ENCODE peak calls at places on chromosomes 4 and X, in six cellular contexts. One of them, this sample, is unnamed.

GRCh38 chr4:150990993-150991392 is 24.1 kb downstream of the LRBA start:
- DNase-seq in mammary epithelial cell: no peak
- DNase-seq in WERI-Rb-1: no peak
- DNase-seq in lung: no peak
- DNase-seq in cardiac fibroblast: no peak
- DNase-seq in AG10803: no peak
- DNase-seq in this sample: no peak

GRCh38 chr4:18100657-18101056 is 79.1 kb upstream of the LCORL start:
- DNase-seq in mammary epithelial cell: no peak
- DNase-seq in WERI-Rb-1: no peak
- DNase-seq in lung: no peak
- DNase-seq in cardiac fibroblast: no peak
- DNase-seq in AG10803: no peak
- DNase-seq in this sample: no peak

GRCh38 chr4:33150139-33150538 is 2430.0 kb downstream of the PCDH7 start:
- DNase-seq in mammary epithelial cell: no peak
- DNase-seq in WERI-Rb-1: no peak
- DNase-seq in lung: no peak
- DNase-seq in cardiac fibroblast: no peak
- DNase-seq in AG10803: no peak
- DNase-seq in this sample: no peak

GRCh38 chr4:163404570-163404969 is 60.9 kb downstream of the NPY5R start:
- DNase-seq in mammary epithelial cell: no peak
- DNase-seq in WERI-Rb-1: no peak
- DNase-seq in lung: no peak
- DNase-seq in cardiac fibroblast: peak
- DNase-seq in AG10803: no peak
- DNase-seq in this sample: no peak

GRCh38 chr4:52894408-52894807 is 32.3 kb downstream of the RASL11B start:
- DNase-seq in mammary epithelial cell: no peak
- DNase-seq in WERI-Rb-1: no peak
- DNase-seq in lung: no peak
- DNase-seq in cardiac fibroblast: no peak
- DNase-seq in AG10803: peak
- DNase-seq in this sample: peak

GRCh38 chrX:20477836-20478532 is 211.3 kb upstream of the RPS6KA3 start:
- DNase-seq in mammary epithelial cell: no peak
- DNase-seq in WERI-Rb-1: no peak
- DNase-seq in lung: no peak
- DNase-seq in cardiac fibroblast: no peak
- DNase-seq in AG10803: no peak
- DNase-seq in this sample: no peak

GRCh38 chr4:147034372-147034771 is 88.7 kb upstream of the TTC29 start:
- DNase-seq in mammary epithelial cell: no peak
- DNase-seq in WERI-Rb-1: no peak
- DNase-seq in lung: no peak
- DNase-seq in cardiac fibroblast: peak
- DNase-seq in AG10803: peak
- DNase-seq in this sample: peak

GRCh38 chrX:139091086-139091485 is 379.6 kb upstream of the FGF13 start:
- DNase-seq in mammary epithelial cell: no peak
- DNase-seq in WERI-Rb-1: no peak
- DNase-seq in lung: no peak
- DNase-seq in cardiac fibroblast: no peak
- DNase-seq in AG10803: peak
- DNase-seq in this sample: peak

GRCh38 chr4:126890994-126891393 is 741.8 kb upstream of the INTU start:
- DNase-seq in mammary epithelial cell: no peak
- DNase-seq in WERI-Rb-1: no peak
- DNase-seq in lung: no peak
- DNase-seq in cardiac fibroblast: no peak
- DNase-seq in AG10803: peak
- DNase-seq in this sample: peak

GRCh38 chr4:158810487-158811215 is 41.8 kb downstream of the FNIP2 start:
- DNase-seq in mammary epithelial cell: peak
- DNase-seq in WERI-Rb-1: peak
- DNase-seq in lung: peak
- DNase-seq in cardiac fibroblast: peak
- DNase-seq in AG10803: peak
- DNase-seq in this sample: peak

GRCh38 chr4:80454040-80454439 is 118.5 kb downstream of the CFAP299 start:
- DNase-seq in mammary epithelial cell: peak
- DNase-seq in WERI-Rb-1: no peak
- DNase-seq in lung: no peak
- DNase-seq in cardiac fibroblast: no peak
- DNase-seq in AG10803: peak
- DNase-seq in this sample: peak

GRCh38 chr4:168812806-168813205 is 197.2 kb downstream of the CBR4 start:
- DNase-seq in mammary epithelial cell: no peak
- DNase-seq in WERI-Rb-1: no peak
- DNase-seq in lung: no peak
- DNase-seq in cardiac fibroblast: no peak
- DNase-seq in AG10803: no peak
- DNase-seq in this sample: peak

DNA sequence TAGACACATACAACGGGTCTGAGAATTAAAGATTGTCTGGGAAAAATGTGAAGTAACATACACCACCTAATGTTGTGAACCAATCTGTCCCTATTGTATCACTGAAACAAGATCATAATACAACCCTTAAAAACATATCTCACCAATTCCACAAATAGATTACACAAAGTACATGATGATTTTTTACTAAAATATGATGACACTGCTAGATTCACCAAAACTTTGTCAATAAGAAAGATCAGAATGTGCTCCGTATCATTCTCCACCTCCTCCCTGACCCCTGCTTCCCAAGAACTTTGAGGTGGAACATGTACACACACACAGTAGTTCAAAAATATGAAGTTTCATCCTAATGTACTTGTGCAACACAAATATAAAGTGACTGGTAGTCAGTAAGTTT is 862.0 kb downstream of the PCDH18 start:
- DNase-seq in mammary epithelial cell: no peak
- DNase-seq in WERI-Rb-1: no peak
- DNase-seq in lung: no peak
- DNase-seq in cardiac fibroblast: no peak
- DNase-seq in AG10803: no peak
- DNase-seq in this sample: no peak
- TF ChIP-seq CTCF in mammary epithelial cell: no peak
- TF ChIP-seq CTCF in WERI-Rb-1: no peak
- TF ChIP-seq CTCF in lung: no peak
- TF ChIP-seq CTCF in cardiac fibroblast: no peak
- TF ChIP-seq CTCF in AG10803: no peak
- TF ChIP-seq CTCF in this sample: no peak

DNA sequence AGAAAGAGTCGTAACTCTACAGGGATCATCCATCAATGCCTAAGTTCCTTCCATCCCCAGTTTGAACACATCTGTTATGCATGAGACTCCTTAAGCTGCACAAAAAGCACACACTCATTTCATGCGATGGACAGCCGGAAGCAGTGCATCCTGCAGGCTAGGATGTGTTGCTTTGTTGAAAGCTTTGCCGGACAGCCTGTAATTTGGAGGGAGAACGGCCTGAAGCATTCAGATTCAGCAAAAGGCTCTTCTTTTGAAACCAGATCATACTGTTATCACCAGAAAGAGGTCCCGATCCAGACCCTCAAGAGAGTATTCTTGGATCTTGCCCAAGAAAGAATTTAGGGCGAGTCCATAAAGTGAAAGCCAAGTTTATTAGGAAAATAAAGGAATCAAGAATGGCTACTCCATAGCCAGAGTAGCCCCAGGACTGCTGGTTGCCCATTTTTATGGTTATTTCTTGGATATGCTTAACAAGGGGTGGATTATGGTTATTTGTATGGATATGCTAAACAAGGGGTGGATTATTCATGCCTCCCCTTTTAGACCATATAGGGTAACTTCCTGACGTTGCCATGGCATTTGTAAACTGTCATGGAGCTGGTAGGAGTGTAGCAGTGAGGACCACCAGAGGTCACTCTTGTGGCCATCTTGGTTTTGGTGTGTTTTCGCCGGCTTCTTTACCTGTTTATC is 48.1 kb upstream of the DHRSX start:
- DNase-seq in mammary epithelial cell: no peak
- DNase-seq in WERI-Rb-1: no peak
- DNase-seq in lung: no peak
- DNase-seq in cardiac fibroblast: no peak
- DNase-seq in AG10803: peak
- DNase-seq in this sample: no peak
- TF ChIP-seq CTCF in mammary epithelial cell: no peak
- TF ChIP-seq CTCF in WERI-Rb-1: no peak
- TF ChIP-seq CTCF in lung: no peak
- TF ChIP-seq CTCF in cardiac fibroblast: no peak
- TF ChIP-seq CTCF in AG10803: no peak
- TF ChIP-seq CTCF in this sample: no peak

GRCh38 chr4:167779280-167779679 is 313.1 kb upstream of the ANXA10 start:
- DNase-seq in mammary epithelial cell: no peak
- DNase-seq in WERI-Rb-1: no peak
- DNase-seq in lung: no peak
- DNase-seq in cardiac fibroblast: peak
- DNase-seq in AG10803: no peak
- DNase-seq in this sample: no peak
- TF ChIP-seq CTCF in mammary epithelial cell: no peak
- TF ChIP-seq CTCF in WERI-Rb-1: no peak
- TF ChIP-seq CTCF in lung: no peak
- TF ChIP-seq CTCF in cardiac fibroblast: no peak
- TF ChIP-seq CTCF in AG10803: no peak
- TF ChIP-seq CTCF in this sample: no peak

GRCh38 chr4:75071241-75071778 is 138.4 kb downstream of the PARM1 start:
- DNase-seq in mammary epithelial cell: no peak
- DNase-seq in WERI-Rb-1: peak
- DNase-seq in lung: no peak
- DNase-seq in cardiac fibroblast: no peak
- DNase-seq in AG10803: no peak
- DNase-seq in this sample: no peak
- TF ChIP-seq CTCF in mammary epithelial cell: no peak
- TF ChIP-seq CTCF in WERI-Rb-1: no peak
- TF ChIP-seq CTCF in lung: no peak
- TF ChIP-seq CTCF in cardiac fibroblast: no peak
- TF ChIP-seq CTCF in AG10803: no peak
- TF ChIP-seq CTCF in this sample: no peak

GRCh38 chrX:15567886-15568616 is 32.7 kb downstream of the ACE2 start:
- DNase-seq in mammary epithelial cell: peak
- DNase-seq in WERI-Rb-1: no peak
- DNase-seq in lung: no peak
- DNase-seq in cardiac fibroblast: peak
- DNase-seq in AG10803: no peak
- DNase-seq in this sample: no peak
- TF ChIP-seq CTCF in mammary epithelial cell: peak
- TF ChIP-seq CTCF in WERI-Rb-1: no peak
- TF ChIP-seq CTCF in lung: no peak
- TF ChIP-seq CTCF in cardiac fibroblast: peak
- TF ChIP-seq CTCF in AG10803: no peak
- TF ChIP-seq CTCF in this sample: peak

GRCh38 chrX:24859211-24859841 is 156.4 kb downstream of the ARX start:
- DNase-seq in mammary epithelial cell: no peak
- DNase-seq in WERI-Rb-1: no peak
- DNase-seq in lung: no peak
- DNase-seq in cardiac fibroblast: no peak
- DNase-seq in AG10803: no peak
- DNase-seq in this sample: no peak
- TF ChIP-seq CTCF in mammary epithelial cell: no peak
- TF ChIP-seq CTCF in WERI-Rb-1: no peak
- TF ChIP-seq CTCF in lung: no peak
- TF ChIP-seq CTCF in cardiac fibroblast: no peak
- TF ChIP-seq CTCF in AG10803: no peak
- TF ChIP-seq CTCF in this sample: no peak

GRCh38 chr4:7195138-7195510 is 2.8 kb downstream of the SORCS2 start:
- DNase-seq in mammary epithelial cell: no peak
- DNase-seq in WERI-Rb-1: no peak
- DNase-seq in lung: no peak
- DNase-seq in cardiac fibroblast: no peak
- DNase-seq in AG10803: no peak
- DNase-seq in this sample: no peak

GRCh38 chr4:7191546-7192251 is 639 bp upstream of the SORCS2 start:
- DNase-seq in mammary epithelial cell: no peak
- DNase-seq in WERI-Rb-1: no peak
- DNase-seq in lung: no peak
- DNase-seq in cardiac fibroblast: no peak
- DNase-seq in AG10803: no peak
- DNase-seq in this sample: no peak

GRCh38 chr4:7192252-7193039 is at the start of gene SORCS2:
- DNase-seq in mammary epithelial cell: no peak
- DNase-seq in WERI-Rb-1: peak
- DNase-seq in lung: no peak
- DNase-seq in cardiac fibroblast: peak
- DNase-seq in AG10803: peak
- DNase-seq in this sample: no peak

GRCh38 chr4:7194251-7195137 is 2.2 kb downstream of the SORCS2 start:
- DNase-seq in mammary epithelial cell: no peak
- DNase-seq in WERI-Rb-1: peak
- DNase-seq in lung: peak
- DNase-seq in cardiac fibroblast: no peak
- DNase-seq in AG10803: peak
- DNase-seq in this sample: no peak

GRCh38 chr4:7193040-7193958 is 961 bp downstream of the SORCS2 start:
- DNase-seq in mammary epithelial cell: no peak
- DNase-seq in WERI-Rb-1: peak
- DNase-seq in lung: no peak
- DNase-seq in cardiac fibroblast: no peak
- DNase-seq in AG10803: no peak
- DNase-seq in this sample: no peak
- TF ChIP-seq CTCF in mammary epithelial cell: no peak
- TF ChIP-seq CTCF in WERI-Rb-1: peak
- TF ChIP-seq CTCF in lung: no peak
- TF ChIP-seq CTCF in cardiac fibroblast: no peak
- TF ChIP-seq CTCF in AG10803: peak
- TF ChIP-seq CTCF in this sample: no peak

GRCh38 chrX:77622672-77623071 is 163.3 kb downstream of the ATRX start:
- DNase-seq in mammary epithelial cell: no peak
- DNase-seq in WERI-Rb-1: no peak
- DNase-seq in lung: no peak
- DNase-seq in cardiac fibroblast: no peak
- DNase-seq in AG10803: no peak
- DNase-seq in this sample: no peak

GRCh38 chrX:77628294-77629025 is 157.6 kb downstream of the ATRX start:
- DNase-seq in mammary epithelial cell: no peak
- DNase-seq in WERI-Rb-1: no peak
- DNase-seq in lung: no peak
- DNase-seq in cardiac fibroblast: peak
- DNase-seq in AG10803: no peak
- DNase-seq in this sample: no peak
- TF ChIP-seq CTCF in mammary epithelial cell: peak
- TF ChIP-seq CTCF in WERI-Rb-1: no peak
- TF ChIP-seq CTCF in lung: no peak
- TF ChIP-seq CTCF in cardiac fibroblast: no peak
- TF ChIP-seq CTCF in AG10803: peak
- TF ChIP-seq CTCF in this sample: no peak